ENCODE peak calls at places on chromosomes 1 and 21, in seven cellular contexts. Z is lower lobe of right lung; B is AG09309; T is fibroblast of lung; R is brain microvascular endothelial cell; X is CD8-positive, alpha-beta memory T cell; W is endothelial cell. Q is an unnamed sample.

GRCh38 chr21:25371831-25372434 is 235.3 kb downstream of the MRPL39 start:
- DNase-seq in X (no peak), Z (no peak), B (no peak), T (peak), R (no peak), W (no peak), Q (no peak)

GRCh38 chr21:26405735-26406361 is 167.2 kb downstream of the CYYR1 start:
- DNase-seq in W (no peak), X (no peak), B (peak), R (peak), T (peak), Z (no peak), Q (peak)

GRCh38 chr1:38727629-38728175 is 131.9 kb downstream of the RRAGC start:
- DNase-seq in Z (no peak), B (no peak), R (no peak), W (no peak), X (no peak), T (no peak), Q (no peak)

GRCh38 chr1:100217834-100218233 is 31.8 kb downstream of the DBT start:
- DNase-seq in Z (no peak), W (no peak), X (no peak), B (no peak), T (no peak), R (no peak), Q (no peak)

GRCh38 chr1:244329591-244330317 is 122.0 kb downstream of the ADSS2 start:
- DNase-seq in Z (no peak), W (no peak), X (no peak), T (no peak), R (no peak), B (no peak), Q (no peak)

GRCh38 chr1:65266501-65266900 is 42.8 kb upstream of the DNAJC6 start:
- DNase-seq in R (no peak), Z (no peak), W (no peak), X (no peak), T (no peak), B (no peak), Q (no peak)

GRCh38 chr1:22646359-22646758 is 2.9 kb downstream of the C1QC start:
- DNase-seq in B (no peak), R (no peak), W (no peak), X (no peak), T (peak), Z (no peak), Q (no peak)

GRCh38 chr21:37711294-37711844 is 204.9 kb downstream of the KCNJ6 start:
- DNase-seq in Z (no peak), B (no peak), T (no peak), X (no peak), W (no peak), R (no peak), Q (no peak)

GRCh38 chr1:90480271-90480835 is 236.7 kb downstream of the BARHL2 start:
- DNase-seq in T (no peak), W (no peak), X (no peak), Z (no peak), R (no peak), B (no peak), Q (no peak)

GRCh38 chr1:8055973-8056372 is 29.9 kb upstream of the ERRFI1 start:
- DNase-seq in B (peak), X (no peak), R (peak), W (no peak), T (peak), Z (no peak), Q (peak)

GRCh38 chr1:4119516-4120220 is 219.6 kb upstream of the C1orf174 start:
- DNase-seq in B (no peak), X (no peak), W (no peak), R (no peak), T (no peak), Z (no peak), Q (no peak)

GRCh38 chr1:104720701-104721100 is 971.0 kb downstream of the AMY1C start:
- DNase-seq in X (no peak), W (no peak), T (no peak), B (no peak), Z (no peak), R (no peak), Q (no peak)

GRCh38 chr1:151024540-151025146 is 11.7 kb upstream of the BNIPL start:
- DNase-seq in W (peak), B (no peak), X (peak), R (peak), Z (peak), T (peak), Q (peak)

GRCh38 chr1:33168556-33169289 is 13.1 kb downstream of the TRIM62 start:
- DNase-seq in R (no peak), B (no peak), X (no peak), T (no peak), Z (no peak), W (no peak), Q (no peak)

GRCh38 chr21:32687946-32688345 is 39.9 kb downstream of the SYNJ1 start:
- DNase-seq in W (no peak), Z (no peak), B (no peak), T (no peak), X (no peak), R (no peak), Q (no peak)

GRCh38 chr1:3349161-3349967 is 105.1 kb upstream of the ARHGEF16 start:
- DNase-seq in Z (no peak), W (no peak), X (no peak), R (no peak), B (no peak), T (no peak), Q (no peak)

GRCh38 chr1:85200870-85201339 is at the start of gene SYDE2:
- DNase-seq in W (peak), B (no peak), X (peak), T (peak), Z (peak), R (peak), Q (peak)

GRCh38 chr1:20410555-20410954 is 75.5 kb downstream of the CAMK2N1 start:
- DNase-seq in B (no peak), Z (no peak), X (no peak), R (no peak), W (no peak), T (no peak), Q (no peak)

GRCh38 chr1:3333903-3334302 is 120.6 kb upstream of the ARHGEF16 start:
- DNase-seq in X (no peak), R (no peak), W (no peak), T (no peak), Z (no peak), B (no peak), Q (no peak)

GRCh38 chr1:219987325-219987724 is 59.0 kb upstream of the SLC30A10 start:
- DNase-seq in X (no peak), T (no peak), Z (no peak), B (no peak), R (no peak), W (no peak), Q (no peak)

GRCh38 chr1:147625274-147625986 is 44.9 kb downstream of the ACP6 start:
- DNase-seq in B (no peak), R (no peak), X (no peak), W (no peak), Z (no peak), T (no peak), Q (no peak)

Q was measured in GM04504.